ENCODE peak calls at places on chromosomes 5 and 9, in eight cellular contexts. One of them, this sample, is unnamed.

GRCh38 chr5:176618783-176619182 is 8.8 kb upstream of the GPRIN1 start:
- DNase-seq in anterior cingulate cortex: no peak
- DNase-seq in sciatic nerve: no peak
- DNase-seq in progenitor cell of endocrine pancreas: no peak
- DNase-seq in endothelial cell: no peak
- DNase-seq in cardiac muscle cell: no peak
- DNase-seq in kidney: peak
- DNase-seq in cerebellar nuclear complex: no peak
- DNase-seq in this sample: no peak

GRCh38 chr5:135222171-135222681 is 176.8 kb downstream of the MACROH2A1 start:
- DNase-seq in anterior cingulate cortex: no peak
- DNase-seq in sciatic nerve: peak
- DNase-seq in progenitor cell of endocrine pancreas: no peak
- DNase-seq in endothelial cell: no peak
- DNase-seq in cardiac muscle cell: no peak
- DNase-seq in kidney: peak
- DNase-seq in cerebellar nuclear complex: no peak
- DNase-seq in this sample: no peak

GRCh38 chr5:179818746-179819295 is 1.9 kb upstream of the SQSTM1 start:
- DNase-seq in anterior cingulate cortex: peak
- DNase-seq in sciatic nerve: peak
- DNase-seq in progenitor cell of endocrine pancreas: peak
- DNase-seq in endothelial cell: peak
- DNase-seq in cardiac muscle cell: peak
- DNase-seq in kidney: peak
- DNase-seq in cerebellar nuclear complex: no peak
- DNase-seq in this sample: peak

GRCh38 chr9:133995012-133995896 is 3.1 kb upstream of the VAV2 start:
- DNase-seq in anterior cingulate cortex: no peak
- DNase-seq in sciatic nerve: peak
- DNase-seq in progenitor cell of endocrine pancreas: no peak
- DNase-seq in endothelial cell: no peak
- DNase-seq in cardiac muscle cell: no peak
- DNase-seq in kidney: peak
- DNase-seq in cerebellar nuclear complex: no peak
- DNase-seq in this sample: no peak

GRCh38 chr5:156121834-156122386 is 205.1 kb upstream of the SGCD start:
- DNase-seq in anterior cingulate cortex: no peak
- DNase-seq in sciatic nerve: no peak
- DNase-seq in progenitor cell of endocrine pancreas: no peak
- DNase-seq in endothelial cell: no peak
- DNase-seq in cardiac muscle cell: no peak
- DNase-seq in kidney: no peak
- DNase-seq in cerebellar nuclear complex: no peak
- DNase-seq in this sample: no peak

GRCh38 chr9:114434878-114435311 is 47.1 kb upstream of the AKNA start:
- DNase-seq in anterior cingulate cortex: no peak
- DNase-seq in sciatic nerve: no peak
- DNase-seq in progenitor cell of endocrine pancreas: no peak
- DNase-seq in endothelial cell: peak
- DNase-seq in cardiac muscle cell: peak
- DNase-seq in kidney: no peak
- DNase-seq in cerebellar nuclear complex: no peak
- DNase-seq in this sample: no peak

GRCh38 chr5:59007460-59008063 is 424.7 kb downstream of the RAB3C start:
- DNase-seq in anterior cingulate cortex: no peak
- DNase-seq in sciatic nerve: no peak
- DNase-seq in progenitor cell of endocrine pancreas: no peak
- DNase-seq in endothelial cell: no peak
- DNase-seq in cardiac muscle cell: no peak
- DNase-seq in kidney: no peak
- DNase-seq in cerebellar nuclear complex: no peak
- DNase-seq in this sample: no peak

GRCh38 chr9:22469928-22470544 is 23.4 kb downstream of the DMRTA1 start:
- DNase-seq in anterior cingulate cortex: no peak
- DNase-seq in sciatic nerve: no peak
- DNase-seq in progenitor cell of endocrine pancreas: peak
- DNase-seq in endothelial cell: peak
- DNase-seq in cardiac muscle cell: peak
- DNase-seq in kidney: no peak
- DNase-seq in cerebellar nuclear complex: no peak
- DNase-seq in this sample: no peak

GRCh38 chr9:116937361-116937760 is 250.3 kb downstream of the TRIM32 start:
- DNase-seq in anterior cingulate cortex: no peak
- DNase-seq in sciatic nerve: no peak
- DNase-seq in progenitor cell of endocrine pancreas: no peak
- DNase-seq in endothelial cell: no peak
- DNase-seq in cardiac muscle cell: no peak
- DNase-seq in kidney: no peak
- DNase-seq in cerebellar nuclear complex: no peak
- DNase-seq in this sample: no peak

GRCh38 chr5:111454198-111454606 is 58.1 kb downstream of the STARD4 start:
- DNase-seq in anterior cingulate cortex: no peak
- DNase-seq in sciatic nerve: no peak
- DNase-seq in progenitor cell of endocrine pancreas: no peak
- DNase-seq in endothelial cell: no peak
- DNase-seq in cardiac muscle cell: no peak
- DNase-seq in kidney: no peak
- DNase-seq in cerebellar nuclear complex: no peak
- DNase-seq in this sample: no peak

GRCh38 chr9:121650220-121651013 is 1.0 kb upstream of the DAB2IP start:
- DNase-seq in anterior cingulate cortex: no peak
- DNase-seq in sciatic nerve: peak
- DNase-seq in progenitor cell of endocrine pancreas: peak
- DNase-seq in endothelial cell: peak
- DNase-seq in cardiac muscle cell: peak
- DNase-seq in kidney: peak
- DNase-seq in cerebellar nuclear complex: no peak
- DNase-seq in this sample: no peak

GRCh38 chr5:170296036-170296934 is 1.3 kb downstream of the LCP2 start:
- DNase-seq in anterior cingulate cortex: no peak
- DNase-seq in sciatic nerve: no peak
- DNase-seq in progenitor cell of endocrine pancreas: no peak
- DNase-seq in endothelial cell: no peak
- DNase-seq in cardiac muscle cell: no peak
- DNase-seq in kidney: no peak
- DNase-seq in cerebellar nuclear complex: no peak
- DNase-seq in this sample: no peak

GRCh38 chr5:176609724-176610429 is at the start of gene GPRIN1:
- DNase-seq in anterior cingulate cortex: no peak
- DNase-seq in sciatic nerve: no peak
- DNase-seq in progenitor cell of endocrine pancreas: peak
- DNase-seq in endothelial cell: peak
- DNase-seq in cardiac muscle cell: peak
- DNase-seq in kidney: no peak
- DNase-seq in cerebellar nuclear complex: no peak
- DNase-seq in this sample: no peak

GRCh38 chr5:133142782-133143181 is 91.0 kb downstream of the HSPA4 start:
- DNase-seq in anterior cingulate cortex: no peak
- DNase-seq in sciatic nerve: no peak
- DNase-seq in progenitor cell of endocrine pancreas: no peak
- DNase-seq in endothelial cell: no peak
- DNase-seq in cardiac muscle cell: no peak
- DNase-seq in kidney: no peak
- DNase-seq in cerebellar nuclear complex: no peak
- DNase-seq in this sample: no peak

GRCh38 chr9:109574061-109574882 is 76.2 kb upstream of the PTPN3 start:
- DNase-seq in anterior cingulate cortex: no peak
- DNase-seq in sciatic nerve: no peak
- DNase-seq in progenitor cell of endocrine pancreas: no peak
- DNase-seq in endothelial cell: peak
- DNase-seq in cardiac muscle cell: peak
- DNase-seq in kidney: no peak
- DNase-seq in cerebellar nuclear complex: no peak
- DNase-seq in this sample: no peak

GRCh38 chr5:79086116-79086515 is 16.5 kb downstream of the BHMT2 start:
- DNase-seq in anterior cingulate cortex: no peak
- DNase-seq in sciatic nerve: no peak
- DNase-seq in progenitor cell of endocrine pancreas: no peak
- DNase-seq in endothelial cell: no peak
- DNase-seq in cardiac muscle cell: no peak
- DNase-seq in kidney: no peak
- DNase-seq in cerebellar nuclear complex: no peak
- DNase-seq in this sample: no peak

GRCh38 chr5:168843277-168843997 is 264.3 kb upstream of the PANK3 start:
- DNase-seq in anterior cingulate cortex: no peak
- DNase-seq in sciatic nerve: no peak
- DNase-seq in progenitor cell of endocrine pancreas: no peak
- DNase-seq in endothelial cell: no peak
- DNase-seq in cardiac muscle cell: no peak
- DNase-seq in kidney: no peak
- DNase-seq in cerebellar nuclear complex: no peak
- DNase-seq in this sample: no peak

GRCh38 chr5:37575541-37576489 is 196.7 kb downstream of the WDR70 start:
- DNase-seq in anterior cingulate cortex: no peak
- DNase-seq in sciatic nerve: no peak
- DNase-seq in progenitor cell of endocrine pancreas: no peak
- DNase-seq in endothelial cell: no peak
- DNase-seq in cardiac muscle cell: no peak
- DNase-seq in kidney: no peak
- DNase-seq in cerebellar nuclear complex: no peak
- DNase-seq in this sample: no peak

GRCh38 chr9:95516736-95517558 is at the start of gene PTCH1:
- DNase-seq in anterior cingulate cortex: no peak
- DNase-seq in sciatic nerve: peak
- DNase-seq in progenitor cell of endocrine pancreas: peak
- DNase-seq in endothelial cell: peak
- DNase-seq in cardiac muscle cell: peak
- DNase-seq in kidney: peak
- DNase-seq in cerebellar nuclear complex: no peak
- DNase-seq in this sample: no peak

GRCh38 chr5:177040814-177041410 is 18.4 kb downstream of the ZNF346 start:
- DNase-seq in anterior cingulate cortex: no peak
- DNase-seq in sciatic nerve: no peak
- DNase-seq in progenitor cell of endocrine pancreas: no peak
- DNase-seq in endothelial cell: no peak
- DNase-seq in cardiac muscle cell: no peak
- DNase-seq in kidney: no peak
- DNase-seq in cerebellar nuclear complex: no peak
- DNase-seq in this sample: no peak

This sample was measured in omental fat pad.